ENCODE peak calls at places on chromosomes 7 and 10, in seven cellular contexts. U is pancreas, I is heart left ventricle, P is lower lobe of right lung, C is body of pancreas, G is brain microvascular endothelial cell, Y is adipocyte. H is an unnamed sample.

GRCh38 chr7:136693166-136694119 is 175.0 kb upstream of the CHRM2 start:
- DNase-seq in U (no peak), I (no peak), P (no peak), C (no peak), G (no peak), Y (no peak), H (no peak)

GRCh38 chr10:10498781-10499180 is 518.9 kb upstream of the CELF2 start:
- DNase-seq in U (no peak), I (no peak), P (no peak), C (no peak), G (no peak), Y (no peak), H (peak)

GRCh38 chr10:50619882-50620281 is 3.9 kb downstream of the SGMS1 start:
- DNase-seq in U (no peak), I (no peak), P (no peak), C (no peak), G (no peak), Y (no peak), H (no peak)

GRCh38 chr7:13749026-13749425 is 240.4 kb downstream of the ETV1 start:
- DNase-seq in U (no peak), I (no peak), P (no peak), C (no peak), G (no peak), Y (no peak), H (no peak)

GRCh38 chr10:85645851-85646250 is 720.7 kb downstream of the GRID1 start:
- DNase-seq in U (no peak), I (no peak), P (no peak), C (no peak), G (no peak), Y (no peak), H (no peak)

GRCh38 chr7:155009570-155010157 is 6.7 kb upstream of the PAXIP1 start:
- DNase-seq in U (no peak), I (no peak), P (no peak), C (no peak), G (no peak), Y (no peak), H (peak)

GRCh38 chr10:121132278-121132672 is 281.1 kb downstream of the WDR11 start:
- DNase-seq in U (no peak), I (no peak), P (no peak), C (no peak), G (no peak), Y (no peak), H (no peak)

GRCh38 chr10:122649903-122650302 is 49.7 kb downstream of the C10orf120 start:
- DNase-seq in U (no peak), I (no peak), P (no peak), C (no peak), G (no peak), Y (no peak), H (no peak)

GRCh38 chr10:32958992-32959703 is 1.1 kb upstream of the ITGB1 start:
- DNase-seq in U (no peak), I (no peak), P (no peak), C (no peak), G (no peak), Y (no peak), H (no peak)
- H3K4me3 ChIP-seq in U (peak), I (peak), P (peak), C (peak), G (peak), Y (peak), H (peak)

GRCh38 chr7:1288390-1288995 is 55.8 kb downstream of the UNCX start:
- DNase-seq in U (no peak), I (no peak), P (peak), C (no peak), G (no peak), Y (no peak), H (no peak)

GRCh38 chr7:1288996-1289551 is 56.4 kb downstream of the UNCX start:
- DNase-seq in U (no peak), I (no peak), P (peak), C (no peak), G (no peak), Y (no peak), H (no peak)

GRCh38 chr7:1290262-1291039 is 57.8 kb downstream of the UNCX start:
- DNase-seq in U (no peak), I (no peak), P (peak), C (peak), G (no peak), Y (peak), H (peak)

GRCh38 chr7:1291040-1291689 is 58.5 kb downstream of the UNCX start:
- DNase-seq in U (no peak), I (no peak), P (peak), C (no peak), G (no peak), Y (peak), H (peak)

DNA sequence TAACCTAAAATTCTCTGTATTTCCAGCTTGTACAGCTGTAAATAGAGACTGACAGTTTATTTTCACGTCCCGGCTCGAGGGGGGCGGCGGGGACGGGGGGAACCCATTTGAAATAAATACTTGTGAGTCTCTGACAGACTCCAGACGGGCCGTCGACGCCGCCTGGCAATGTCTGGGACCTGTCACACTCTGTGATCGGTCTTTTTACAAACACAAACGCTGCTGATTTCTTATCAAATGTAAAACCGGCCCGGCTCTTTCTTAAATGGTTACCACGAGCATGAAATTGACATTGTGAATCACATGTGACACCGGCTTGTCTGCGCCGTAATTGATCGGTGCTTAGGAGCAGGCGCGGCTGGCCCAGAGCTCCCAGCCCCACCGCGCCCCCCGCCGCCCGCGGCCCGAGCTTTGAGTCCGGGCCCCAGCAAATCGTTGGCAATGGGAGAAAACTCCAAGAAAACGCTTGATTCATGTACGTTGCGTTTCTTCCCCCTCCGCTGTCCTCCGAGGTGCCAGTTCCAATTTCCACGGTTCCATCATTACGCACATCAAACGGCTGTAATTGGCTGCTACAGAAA is 57.1 kb downstream of the UNCX start:
- DNase-seq in U (no peak), I (no peak), P (peak), C (no peak), G (no peak), Y (no peak), H (no peak)
- H3K4me3 ChIP-seq in U (no peak), I (peak), P (peak), C (no peak), G (no peak), Y (peak), H (peak)

GRCh38 chr7:149765399-149766121 is 7.8 kb downstream of the ZNF467 start:
- DNase-seq in U (no peak), I (no peak), P (no peak), C (no peak), G (no peak), Y (no peak), H (no peak)
- H3K4me3 ChIP-seq in U (no peak), I (peak), P (no peak), C (no peak), G (no peak), Y (no peak), H (no peak)

GRCh38 chr7:73769481-73770001 is 529 bp downstream of the CLDN3 start:
- DNase-seq in U (peak), I (no peak), P (no peak), C (peak), G (no peak), Y (no peak), H (no peak)
- H3K4me3 ChIP-seq in U (peak), I (no peak), P (peak), C (peak), G (no peak), Y (no peak), H (no peak)

DNA sequence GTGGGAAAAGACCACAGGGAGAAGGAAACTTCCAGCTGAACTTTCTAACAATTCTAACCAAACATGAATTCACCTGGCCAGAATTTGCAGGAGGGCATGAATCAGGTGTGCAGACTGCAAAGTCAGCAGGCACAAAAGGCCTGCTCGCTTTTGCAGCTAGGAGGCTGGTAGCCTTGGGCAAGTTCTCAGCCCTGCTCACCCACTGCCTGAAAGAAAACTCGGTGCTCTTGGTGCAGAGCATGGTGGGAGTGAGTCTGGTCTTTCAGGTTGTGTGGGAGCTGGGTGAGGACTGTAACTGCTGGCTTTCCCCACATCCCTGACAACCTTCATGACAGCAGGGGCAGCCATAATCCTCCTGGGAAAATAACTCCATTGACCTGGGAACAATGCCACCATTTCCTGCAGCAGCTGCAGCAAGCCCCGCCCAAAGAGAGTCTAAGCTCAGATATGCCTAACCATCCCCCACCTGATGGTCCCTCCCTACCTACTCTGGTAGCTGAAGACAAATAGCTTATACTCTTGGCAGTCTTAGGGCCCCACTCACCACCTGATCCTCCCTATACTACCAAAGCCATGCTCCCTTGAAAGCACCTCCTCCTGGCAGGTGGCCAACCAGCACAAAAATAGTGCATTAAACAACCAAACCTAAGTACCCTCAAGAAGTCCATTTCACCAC is 31.6 kb downstream of the ZNF117 start:
- DNase-seq in U (no peak), I (peak), P (no peak), C (no peak), G (no peak), Y (no peak), H (no peak)
- H3K4me3 ChIP-seq in U (no peak), I (no peak), P (no peak), C (no peak), G (no peak), Y (no peak), H (no peak)

DNA sequence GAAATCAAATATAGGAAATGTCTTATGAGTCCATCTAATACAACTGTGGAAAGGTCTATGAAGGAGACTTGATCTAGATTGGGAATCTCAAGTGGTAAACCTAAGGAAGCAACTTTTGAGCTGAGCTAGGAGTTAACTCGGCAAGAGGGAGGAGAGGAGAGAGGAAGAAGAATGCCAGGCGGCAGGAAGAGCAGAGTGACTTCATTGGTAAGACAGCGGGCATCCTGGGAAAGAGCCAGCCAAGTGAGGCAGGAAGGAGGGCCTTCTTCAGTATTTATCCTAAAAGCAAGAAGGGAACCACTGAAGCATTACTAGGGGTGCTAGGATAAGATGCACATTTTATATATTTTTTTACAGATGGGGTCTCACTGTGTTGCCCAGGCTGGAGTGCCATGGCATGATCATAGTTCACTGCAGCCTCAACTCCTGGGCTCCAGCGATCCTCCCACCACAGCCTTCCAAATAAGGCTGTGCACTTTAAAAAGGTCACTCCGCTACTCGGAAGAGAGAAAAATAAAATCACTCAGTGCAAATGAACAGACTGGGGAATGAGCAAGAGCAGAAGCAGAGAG is 2.0 kb downstream of the BCL7B start:
- DNase-seq in U (no peak), I (no peak), P (no peak), C (no peak), G (no peak), Y (no peak), H (peak)
- H3K4me3 ChIP-seq in U (no peak), I (peak), P (peak), C (no peak), G (no peak), Y (peak), H (peak)

GRCh38 chr7:27108390-27109127 is 6.1 kb upstream of the HOXA2 start:
- DNase-seq in U (no peak), I (no peak), P (peak), C (no peak), G (no peak), Y (no peak), H (no peak)

GRCh38 chr7:27107391-27107900 is 5.0 kb upstream of the HOXA2 start:
- DNase-seq in U (no peak), I (no peak), P (no peak), C (no peak), G (no peak), Y (no peak), H (no peak)

GRCh38 chr7:27106906-27107250 is 4.4 kb upstream of the HOXA2 start:
- DNase-seq in U (no peak), I (no peak), P (no peak), C (no peak), G (no peak), Y (no peak), H (no peak)

GRCh38 chr7:27106181-27106905 is 3.9 kb upstream of the HOXA2 start:
- DNase-seq in U (no peak), I (no peak), P (no peak), C (no peak), G (no peak), Y (peak), H (no peak)

GRCh38 chr7:27107901-27108381 is 5.5 kb upstream of the HOXA2 start:
- DNase-seq in U (no peak), I (no peak), P (no peak), C (no peak), G (no peak), Y (no peak), H (no peak)
- H3K4me3 ChIP-seq in U (no peak), I (peak), P (peak), C (no peak), G (peak), Y (peak), H (no peak)

GRCh38 chr7:50791921-50792341 is 9.2 kb upstream of the GRB10 start:
- DNase-seq in U (no peak), I (no peak), P (no peak), C (no peak), G (peak), Y (peak), H (peak)
- H3K4me3 ChIP-seq in U (peak), I (peak), P (peak), C (peak), G (peak), Y (peak), H (peak)

GRCh38 chr7:134916428-134916883 is 69.9 kb upstream of the AGBL3 start:
- DNase-seq in U (no peak), I (no peak), P (no peak), C (no peak), G (no peak), Y (no peak), H (peak)
- H3K4me3 ChIP-seq in U (no peak), I (no peak), P (no peak), C (no peak), G (no peak), Y (no peak), H (no peak)

DNA sequence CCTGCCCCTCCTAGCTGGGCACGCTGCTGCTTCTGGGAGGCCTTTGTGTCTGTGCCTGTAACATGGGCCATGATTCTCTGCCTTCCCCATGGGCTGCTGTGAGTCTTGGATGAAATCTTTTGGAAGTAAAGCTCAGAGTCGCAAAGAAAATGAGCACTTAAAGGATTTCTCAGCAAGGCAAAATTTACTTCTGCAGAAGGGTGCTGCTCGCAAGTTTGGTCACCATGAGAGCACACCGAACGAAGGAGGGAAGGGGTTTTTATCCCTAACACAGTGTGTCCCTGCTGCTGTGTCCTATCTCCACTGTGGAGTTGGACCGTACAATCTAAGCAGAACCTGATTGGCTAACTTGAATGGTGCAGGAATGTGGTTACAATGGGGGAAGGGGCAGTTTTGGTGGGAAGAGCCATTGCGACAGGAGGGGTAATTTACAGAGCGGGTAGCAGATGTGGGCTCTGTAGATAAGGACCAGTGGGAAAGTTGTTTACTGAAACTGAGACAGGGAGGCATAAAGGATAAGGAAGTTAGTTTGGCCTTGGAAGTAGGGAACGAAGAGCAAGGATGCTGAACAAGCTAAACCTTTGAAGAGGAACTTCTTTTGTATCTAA is 57.5 kb downstream of the FANK1 start:
- DNase-seq in U (no peak), I (no peak), P (no peak), C (no peak), G (no peak), Y (no peak), H (no peak)
- H3K4me3 ChIP-seq in U (no peak), I (no peak), P (no peak), C (no peak), G (no peak), Y (no peak), H (no peak)

H was measured in AG10803.